ENCODE peak calls at places on chromosomes 4 and X, in four cellular contexts. I is activated naive CD4-positive, alpha-beta T cell treated with anti-CD3 and anti-CD28 coated beads, Interleukin-2, amount 50 U/mL, for 72 hours; W is BJ; N is activated T-cell treated with anti-CD3 and anti-CD28 coated beads for 24 hours. Z is an unnamed sample.

GRCh38 chrX:134542485-134542884 is 82.5 kb downstream of the HPRT1 start:
- DNase-seq in N (no peak), I (no peak), W (no peak), Z (no peak)

GRCh38 chr4:74223801-74224200 is 65.9 kb downstream of the MTHFD2L start:
- DNase-seq in N (no peak), I (no peak), W (no peak), Z (no peak)

GRCh38 chr4:46329118-46329976 is 60.6 kb downstream of the GABRA2 start:
- DNase-seq in W (no peak), I (no peak), N (no peak), Z (no peak)

GRCh38 chr4:78320353-78320935 is 231.1 kb upstream of the ANXA3 start:
- DNase-seq in W (no peak), N (no peak), I (no peak), Z (no peak)

GRCh38 chr4:6942238-6942800 is 32.7 kb downstream of the TBC1D14 start:
- DNase-seq in I (no peak), W (peak), N (no peak), Z (no peak)

GRCh38 chr4:84597450-84597849 is 14.5 kb downstream of the CDS1 start:
- DNase-seq in W (no peak), I (no peak), N (no peak), Z (no peak)

GRCh38 chr4:176333076-176333475 is 13.3 kb downstream of the SPCS3 start:
- DNase-seq in I (no peak), N (no peak), W (no peak), Z (no peak)

GRCh38 chrX:150848914-150849365 is 49.5 kb downstream of the CD99L2 start:
- DNase-seq in W (no peak), N (no peak), I (no peak), Z (no peak)

GRCh38 chr4:143089291-143089690 is 95.4 kb upstream of the USP38 start:
- DNase-seq in N (no peak), W (no peak), I (no peak), Z (no peak)

GRCh38 chrX:149280011-149280410 is 225.1 kb downstream of the IDS start:
- DNase-seq in N (no peak), W (no peak), I (no peak), Z (no peak)

GRCh38 chr4:67343162-67343561 is 202.1 kb downstream of the CENPC start:
- DNase-seq in N (no peak), I (no peak), W (no peak), Z (no peak)

GRCh38 chr4:110059556-110060191 is 138.7 kb downstream of the ELOVL6 start:
- DNase-seq in N (no peak), W (no peak), I (no peak), Z (no peak)

Z was measured in stimulated activated naive B cell treated with anti-CD40 and anti-IgM and Interleukin-4, amounts not matched to agents 10 μg/mL and 1 μg/mL and 100 μg/mL, for 72 hours.